ENCODE peak calls at places on chromosomes 13 and 19, in five cellular contexts. L is K562, R is WTC11, U is HepG2, T is H1. G is an unnamed sample.

GRCh38 chr13:51727634-51728274 is 76.2 kb downstream of the DHRS12 start:
- DNase-seq in T (no peak), R (no peak), L (no peak), U (no peak), G (no peak)

GRCh38 chr13:33446821-33447481 is 161.4 kb upstream of the STARD13 start:
- DNase-seq in L (no peak), R (no peak), T (no peak), U (no peak), G (no peak)

GRCh38 chr13:49444517-49445395 is 682 bp downstream of the SETDB2 start:
- DNase-seq in L (no peak), U (peak; percentile 31), R (no peak), T (no peak), G (peak; percentile 46)

GRCh38 chr19:11577451-11578341 is at the start of gene ACP5:
- DNase-seq in T (no peak), U (no peak), R (no peak), L (peak; percentile 36), G (no peak)

GRCh38 chr19:50311723-50312635 is 17.2 kb downstream of the KCNC3 start:
- DNase-seq in L (peak; percentile 89), T (peak; percentile 67), U (peak; percentile 59), R (peak; percentile 82), G (no peak)

GRCh38 chr19:22595918-22596341 is 38.2 kb upstream of the ZNF492 start:
- DNase-seq in L (peak; percentile 43), T (no peak), U (no peak), R (no peak), G (no peak)

GRCh38 chr13:97116754-97117153 is 105.4 kb upstream of the MBNL2 start:
- DNase-seq in U (no peak), L (no peak), T (no peak), R (no peak), G (no peak)

GRCh38 chr13:70310720-70311119 is 202.5 kb upstream of the KLHL1 start:
- DNase-seq in L (no peak), R (peak; percentile 29), U (peak; percentile 58), T (no peak), G (no peak)

GRCh38 chr19:58395220-58395978 is at the start of gene RNF225:
- DNase-seq in U (no peak), L (peak; percentile 31), T (peak; percentile 66), R (peak; percentile 59), G (no peak)

GRCh38 chr13:99150575-99151370 is 49.9 kb upstream of the UBAC2 start:
- DNase-seq in U (no peak), L (no peak), R (no peak), T (no peak), G (no peak)
- TF ChIP-seq ATF2 in U (no peak), L (no peak), R (no peak), T (no peak), G (no peak)

GRCh38 chr19:40313229-40313983 is 28.3 kb upstream of the AKT2 start:
- DNase-seq in L (no peak), T (no peak), U (no peak), R (no peak), G (no peak)

GRCh38 chr19:40312533-40312932 is 27.4 kb upstream of the AKT2 start:
- DNase-seq in R (no peak), T (no peak), U (no peak), L (no peak), G (no peak)

GRCh38 chr19:40317338-40317737 is 30.9 kb downstream of the C19orf47 start:
- DNase-seq in U (no peak), R (no peak), T (no peak), L (no peak), G (no peak)

GRCh38 chr19:40314646-40315045 is 29.5 kb upstream of the AKT2 start:
- DNase-seq in L (no peak), T (no peak), U (no peak), R (no peak), G (no peak)

DNA sequence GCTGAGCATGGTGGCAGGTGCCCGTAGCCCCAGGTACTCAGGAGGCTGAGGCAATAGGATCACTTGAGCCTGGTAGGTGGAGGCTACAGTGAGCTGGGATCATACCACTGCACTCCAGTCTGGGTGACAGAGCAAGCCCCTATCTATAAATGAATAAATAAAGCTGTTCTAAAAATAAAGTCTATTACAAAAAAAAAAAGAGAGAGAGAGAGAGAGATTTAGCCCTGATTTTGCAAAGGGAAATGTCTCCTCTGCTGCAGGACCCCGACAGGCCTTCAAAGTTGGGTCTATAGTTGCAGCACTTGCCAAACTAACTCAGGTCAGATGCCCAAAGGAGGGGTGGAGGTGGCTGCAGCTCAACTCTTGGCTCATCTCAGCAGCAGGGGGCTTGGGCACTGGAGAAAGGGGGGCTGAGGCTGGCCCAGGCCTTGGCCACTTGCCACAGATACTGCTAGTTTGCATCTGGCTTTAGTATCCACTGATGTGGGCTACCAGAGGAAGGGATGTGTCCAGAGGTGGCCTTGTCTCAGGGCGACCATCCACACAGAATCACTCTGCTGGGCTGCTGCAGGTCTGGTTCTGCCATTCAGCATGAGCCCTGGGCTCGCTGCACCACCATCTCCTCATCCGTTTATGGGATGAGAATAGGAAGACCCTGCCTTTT is 30.8 kb upstream of the AKT2 start:
- DNase-seq in T (no peak), R (no peak), U (no peak), L (no peak), G (no peak)
- TF ChIP-seq ATF2 in T (no peak), R (no peak), U (no peak), L (no peak), G (no peak)

DNA sequence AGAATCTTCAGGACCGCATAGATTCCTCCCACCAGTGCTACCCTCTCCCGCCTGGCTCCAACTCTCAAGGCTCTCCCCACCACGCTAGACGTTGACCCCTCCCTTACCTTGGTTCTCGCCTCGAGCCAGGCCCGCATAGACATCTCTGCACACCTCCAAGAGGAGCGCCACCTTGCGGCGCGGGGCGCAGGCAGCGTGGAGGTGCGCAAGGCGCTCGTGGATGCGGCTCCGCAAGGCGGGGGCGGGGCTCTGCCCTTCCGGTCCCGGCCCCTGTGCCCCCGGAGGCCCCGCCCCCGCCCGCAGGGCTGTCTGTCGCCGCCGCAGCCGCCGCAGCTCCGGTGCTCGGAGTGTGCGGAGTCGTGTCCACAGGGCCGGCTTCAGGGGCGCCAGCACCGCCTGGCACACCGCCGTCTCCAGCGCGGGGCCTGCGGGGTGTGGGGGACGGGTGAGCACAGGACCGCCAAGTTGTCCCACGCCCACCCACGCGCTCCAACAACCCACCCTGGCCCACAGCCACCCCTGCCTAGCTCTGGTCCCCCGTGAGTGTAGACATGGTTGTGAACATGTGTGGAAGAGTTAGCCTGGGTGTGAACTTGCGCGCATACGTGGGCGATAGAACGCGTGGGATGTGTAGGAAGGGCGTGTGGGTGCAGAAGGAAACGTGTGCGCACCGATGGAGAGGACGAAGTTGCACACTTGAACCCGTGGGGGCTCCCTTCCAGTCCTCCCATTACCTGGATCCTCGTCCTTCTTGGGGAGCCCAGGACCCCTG is 8.1 kb downstream of the RINL start:
- DNase-seq in L (no peak), T (no peak), R (peak; percentile 89), U (no peak), G (no peak)
- TF ChIP-seq ATF2 in L (no peak), T (no peak), R (no peak), U (no peak), G (no peak)

GRCh38 chr13:75364131-75364713 is 117.7 kb downstream of the TBC1D4 start:
- DNase-seq in R (no peak), U (no peak), T (no peak), L (no peak), G (no peak)
- TF ChIP-seq ATF2 in R (no peak), U (no peak), T (no peak), L (no peak), G (no peak)

GRCh38 chr19:49119411-49120324 is at the start of gene PPFIA3:
- DNase-seq in L (peak; percentile 53), R (peak; percentile 63), T (no peak), U (no peak), G (no peak)
- TF ChIP-seq ATF2 in L (peak; percentile 48), R (no peak), T (no peak), U (peak; percentile 54), G (no peak)

DNA sequence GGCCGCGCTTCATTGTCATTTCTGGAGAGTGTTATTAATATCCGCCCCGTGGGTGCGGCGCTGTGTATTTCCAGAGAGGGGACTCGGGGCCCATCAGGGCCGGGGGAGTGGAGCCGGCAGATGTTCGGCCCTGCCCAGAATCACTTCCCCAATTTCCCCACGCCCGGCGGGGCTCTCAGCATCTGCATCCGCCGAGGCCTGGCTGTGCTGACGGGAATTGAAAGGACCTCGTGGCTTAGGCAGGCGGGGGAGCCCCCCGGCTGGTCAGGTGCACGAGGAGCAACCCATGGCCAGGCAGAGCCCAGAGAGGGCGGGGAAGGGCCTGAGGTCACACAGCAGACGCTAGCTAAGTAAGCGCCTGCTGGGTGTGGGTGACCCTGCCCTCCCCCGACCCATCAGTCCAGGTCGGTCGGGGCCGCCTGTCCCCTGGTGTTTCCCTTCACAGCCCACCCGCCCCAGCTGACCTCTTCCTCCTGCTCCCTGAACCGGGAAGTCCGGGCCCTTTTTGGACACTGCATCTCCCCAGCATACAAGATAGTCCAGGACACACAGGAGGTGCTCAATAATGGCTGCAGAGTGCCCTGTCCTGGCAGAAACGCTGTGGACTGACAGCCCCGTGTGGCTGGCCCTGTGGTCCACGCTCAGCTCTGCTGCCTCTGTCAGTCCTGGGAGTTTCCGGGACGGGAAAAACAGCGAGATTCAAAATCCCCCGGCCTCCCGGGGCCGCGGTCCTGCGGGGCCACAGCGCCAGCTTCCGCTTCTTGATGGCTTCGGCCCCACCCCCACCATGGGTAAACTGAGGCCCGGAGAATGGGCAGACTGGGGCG is 22.1 kb downstream of the ARID3A start:
- DNase-seq in L (no peak), R (no peak), U (no peak), T (no peak), G (peak; percentile 92)
- TF ChIP-seq ATF2 in L (no peak), R (no peak), U (no peak), T (no peak), G (peak; percentile 82)

DNA sequence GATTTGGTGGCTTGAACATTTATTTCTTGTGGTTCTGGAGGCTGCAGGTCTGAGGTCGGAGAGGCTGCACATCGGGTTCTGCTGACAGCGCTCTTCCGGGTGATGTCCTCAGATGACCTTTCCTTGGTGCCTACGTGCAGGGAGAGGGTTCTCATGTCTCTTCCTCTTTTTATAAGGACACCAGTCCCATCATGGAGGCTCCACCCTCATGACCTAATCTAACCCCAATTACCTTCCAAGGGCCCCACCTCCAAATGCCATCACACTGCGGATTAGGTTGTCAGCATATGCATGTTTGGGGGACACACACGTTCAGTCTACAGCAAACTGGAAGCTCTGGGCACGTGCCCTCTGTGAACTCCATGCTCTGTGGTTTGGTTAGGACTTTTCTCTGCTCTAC is 338.6 kb downstream of the FGF9 start:
- DNase-seq in L (no peak), R (no peak), U (no peak), T (no peak), G (no peak)
- TF ChIP-seq ATF2 in L (no peak), R (no peak), U (no peak), T (no peak), G (no peak)

DNA sequence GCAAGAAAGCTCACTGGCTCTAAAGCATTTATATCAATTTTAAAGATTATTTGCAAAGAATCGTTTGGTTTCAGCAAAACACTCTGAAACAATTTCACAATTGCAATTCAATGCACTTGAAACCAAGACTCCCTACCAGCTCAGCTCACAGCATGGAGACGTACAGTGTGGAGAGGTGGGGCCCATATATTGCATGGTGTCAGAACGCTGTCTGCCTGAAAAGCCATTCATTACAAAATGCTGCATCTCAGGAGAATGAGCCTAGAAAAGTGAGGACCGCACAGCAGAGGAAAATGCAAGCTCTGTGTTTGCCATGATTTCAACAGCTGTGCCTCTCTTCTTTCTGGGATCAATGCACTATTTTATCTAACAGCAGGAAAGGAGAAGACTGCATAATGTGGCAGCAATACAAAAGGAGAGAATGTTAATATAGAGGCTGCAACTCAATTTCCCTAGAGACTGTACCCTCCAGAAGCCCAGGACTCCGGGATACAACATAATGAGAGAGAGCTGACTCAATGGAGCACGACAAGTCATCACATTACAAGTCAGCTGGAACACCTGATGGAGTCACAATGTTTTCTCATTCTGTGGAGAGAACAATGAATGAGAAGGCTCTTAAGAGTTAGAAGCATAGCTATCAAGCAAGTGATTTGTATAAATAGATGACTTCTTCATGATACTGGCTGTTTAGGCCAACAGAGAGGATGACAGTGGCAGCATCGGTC is 368.0 kb downstream of the FGF14 start:
- DNase-seq in T (no peak), U (no peak), L (no peak), R (no peak), G (no peak)
- TF ChIP-seq ATF2 in T (no peak), U (no peak), L (no peak), R (no peak), G (no peak)

G was measured in GM12878.